ENCODE peak calls at places on chromosomes 5 and 9, in five cellular contexts. One of them, this sample, is unnamed.

GRCh38 chr9:5430912-5431311 is 6.8 kb downstream of the PLGRKT start:
- DNase-seq in colonic mucosa: no peak
- DNase-seq in A673: no peak
- DNase-seq in tibial nerve: no peak
- DNase-seq in A549: no peak
- DNase-seq in this sample: no peak

GRCh38 chr5:69504036-69504435 is 11.4 kb downstream of the OCLN start:
- DNase-seq in tibial nerve: no peak
- DNase-seq in A549: no peak
- DNase-seq in colonic mucosa: no peak
- DNase-seq in A673: no peak
- DNase-seq in this sample: no peak

GRCh38 chr9:34987160-34988040 is 2.1 kb upstream of the DNAJB5 start:
- DNase-seq in A549: no peak
- DNase-seq in A673: peak; percentile 33
- DNase-seq in colonic mucosa: no peak
- DNase-seq in tibial nerve: no peak
- DNase-seq in this sample: peak; percentile 43

GRCh38 chr5:150163547-150164059 is 3.0 kb upstream of the CDX1 start:
- DNase-seq in tibial nerve: peak; percentile 64
- DNase-seq in A673: no peak
- DNase-seq in colonic mucosa: peak; percentile 88
- DNase-seq in A549: no peak
- DNase-seq in this sample: no peak

GRCh38 chr9:135524130-135524861 is 3.1 kb downstream of the LCN1 start:
- DNase-seq in A673: no peak
- DNase-seq in A549: no peak
- DNase-seq in colonic mucosa: no peak
- DNase-seq in tibial nerve: no peak
- DNase-seq in this sample: no peak

GRCh38 chr5:150295741-150296486 is 6.3 kb upstream of the CAMK2A start:
- DNase-seq in colonic mucosa: no peak
- DNase-seq in tibial nerve: no peak
- DNase-seq in A549: no peak
- DNase-seq in A673: no peak
- DNase-seq in this sample: peak; percentile 34

GRCh38 chr5:179369530-179369884 is 24.2 kb upstream of the ADAMTS2 start:
- DNase-seq in A549: no peak
- DNase-seq in colonic mucosa: no peak
- DNase-seq in tibial nerve: no peak
- DNase-seq in A673: no peak
- DNase-seq in this sample: no peak

GRCh38 chr9:16928179-16928945 is 57.9 kb upstream of the BNC2 start:
- DNase-seq in tibial nerve: no peak
- DNase-seq in A549: no peak
- DNase-seq in colonic mucosa: no peak
- DNase-seq in A673: no peak
- DNase-seq in this sample: no peak

GRCh38 chr5:154236-154635 is 37.1 kb upstream of the LRRC14B start:
- DNase-seq in colonic mucosa: no peak
- DNase-seq in A549: no peak
- DNase-seq in tibial nerve: no peak
- DNase-seq in A673: no peak
- DNase-seq in this sample: no peak

GRCh38 chr9:4301971-4302427 is 2.1 kb upstream of the GLIS3 start:
- DNase-seq in A549: peak; percentile 28
- DNase-seq in A673: peak; percentile 10
- DNase-seq in tibial nerve: peak; percentile 13
- DNase-seq in colonic mucosa: peak; percentile 24
- DNase-seq in this sample: no peak

GRCh38 chr5:10111575-10111974 is 138.1 kb downstream of the ATPSCKMT start:
- DNase-seq in A673: peak; percentile 28
- DNase-seq in tibial nerve: no peak
- DNase-seq in A549: no peak
- DNase-seq in colonic mucosa: no peak
- DNase-seq in this sample: no peak

GRCh38 chr5:155050384-155051019 is 36.9 kb downstream of the KIF4B start:
- DNase-seq in tibial nerve: no peak
- DNase-seq in A673: peak; percentile 86
- DNase-seq in colonic mucosa: no peak
- DNase-seq in A549: no peak
- DNase-seq in this sample: no peak

GRCh38 chr5:120361941-120362340 is 102.2 kb upstream of the PRR16 start:
- DNase-seq in colonic mucosa: no peak
- DNase-seq in A549: no peak
- DNase-seq in tibial nerve: no peak
- DNase-seq in A673: no peak
- DNase-seq in this sample: no peak

GRCh38 chr5:107636555-107636954 is 34.2 kb downstream of the EFNA5 start:
- DNase-seq in tibial nerve: no peak
- DNase-seq in colonic mucosa: no peak
- DNase-seq in A549: no peak
- DNase-seq in A673: peak; percentile 17
- DNase-seq in this sample: no peak

GRCh38 chr5:41465493-41466171 is 44.8 kb downstream of the PLCXD3 start:
- DNase-seq in A673: no peak
- DNase-seq in colonic mucosa: no peak
- DNase-seq in A549: no peak
- DNase-seq in tibial nerve: no peak
- DNase-seq in this sample: no peak

GRCh38 chr9:16664211-16664610 is 206.3 kb downstream of the BNC2 start:
- DNase-seq in tibial nerve: no peak
- DNase-seq in colonic mucosa: no peak
- DNase-seq in A549: no peak
- DNase-seq in A673: no peak
- DNase-seq in this sample: no peak

GRCh38 chr9:137461663-137462395 is 2.7 kb upstream of the NSMF start:
- DNase-seq in A549: peak; percentile 59
- DNase-seq in A673: peak; percentile 35
- DNase-seq in tibial nerve: no peak
- DNase-seq in colonic mucosa: no peak
- DNase-seq in this sample: no peak

GRCh38 chr9:94623253-94623652 is 16.1 kb downstream of the FBP1 start:
- DNase-seq in colonic mucosa: peak; percentile 82
- DNase-seq in A549: peak; percentile 50
- DNase-seq in A673: peak; percentile 68
- DNase-seq in tibial nerve: no peak
- DNase-seq in this sample: no peak

GRCh38 chr9:79026311-79026710 is 545.5 kb upstream of the TLE4 start:
- DNase-seq in tibial nerve: no peak
- DNase-seq in A673: no peak
- DNase-seq in A549: no peak
- DNase-seq in colonic mucosa: no peak
- DNase-seq in this sample: no peak

GRCh38 chr5:41511241-41511640 is 840 bp upstream of the PLCXD3 start:
- DNase-seq in colonic mucosa: no peak
- DNase-seq in A673: no peak
- DNase-seq in A549: no peak
- DNase-seq in tibial nerve: no peak
- DNase-seq in this sample: no peak

GRCh38 chr5:169701910-169702451 is 64.9 kb downstream of the DOCK2 start:
- DNase-seq in tibial nerve: no peak
- DNase-seq in A673: peak; percentile 66
- DNase-seq in colonic mucosa: no peak
- DNase-seq in A549: no peak
- DNase-seq in this sample: no peak

GRCh38 chr5:72459089-72459661 is 48.0 kb downstream of the ZNF366 start:
- DNase-seq in tibial nerve: no peak
- DNase-seq in A673: no peak
- DNase-seq in colonic mucosa: no peak
- DNase-seq in A549: no peak
- DNase-seq in this sample: no peak

GRCh38 chr9:106593201-106593600 is 269.8 kb upstream of the ZNF462 start:
- DNase-seq in colonic mucosa: no peak
- DNase-seq in A673: no peak
- DNase-seq in A549: no peak
- DNase-seq in tibial nerve: no peak
- DNase-seq in this sample: no peak

GRCh38 chr9:93774331-93775102 is 180.6 kb downstream of the BARX1 start:
- DNase-seq in tibial nerve: no peak
- DNase-seq in A549: no peak
- DNase-seq in A673: no peak
- DNase-seq in colonic mucosa: no peak
- DNase-seq in this sample: no peak

GRCh38 chr9:76528056-76528455 is 69.1 kb downstream of the GCNT1 start:
- DNase-seq in A549: no peak
- DNase-seq in colonic mucosa: no peak
- DNase-seq in A673: no peak
- DNase-seq in tibial nerve: no peak
- DNase-seq in this sample: no peak

GRCh38 chr5:172071244-172071875 is 64.9 kb upstream of the FBXW11 start:
- DNase-seq in colonic mucosa: no peak
- DNase-seq in A673: no peak
- DNase-seq in tibial nerve: no peak
- DNase-seq in A549: no peak
- DNase-seq in this sample: no peak

GRCh38 chr9:13524245-13524644 is 244.8 kb upstream of the MPDZ start:
- DNase-seq in colonic mucosa: no peak
- DNase-seq in A549: no peak
- DNase-seq in A673: no peak
- DNase-seq in tibial nerve: no peak
- DNase-seq in this sample: no peak

GRCh38 chr9:83274787-83275186 is 211.8 kb upstream of the RASEF start:
- DNase-seq in colonic mucosa: no peak
- DNase-seq in A673: no peak
- DNase-seq in tibial nerve: no peak
- DNase-seq in A549: no peak
- DNase-seq in this sample: no peak

GRCh38 chr9:114677418-114677817 is 4.6 kb downstream of the TEX48 start:
- DNase-seq in colonic mucosa: no peak
- DNase-seq in A549: peak; percentile 93
- DNase-seq in A673: peak; percentile 93
- DNase-seq in tibial nerve: no peak
- DNase-seq in this sample: no peak
- H3K27ac ChIP-seq in colonic mucosa: no peak overlapping the region
- H3K27ac ChIP-seq in A549: peak overlapping the region; percentile 91
- H3K27ac ChIP-seq in A673: no peak overlapping the region
- H3K27ac ChIP-seq in tibial nerve: no peak overlapping the region
- H3K27ac ChIP-seq in this sample: no peak overlapping the region

DNA sequence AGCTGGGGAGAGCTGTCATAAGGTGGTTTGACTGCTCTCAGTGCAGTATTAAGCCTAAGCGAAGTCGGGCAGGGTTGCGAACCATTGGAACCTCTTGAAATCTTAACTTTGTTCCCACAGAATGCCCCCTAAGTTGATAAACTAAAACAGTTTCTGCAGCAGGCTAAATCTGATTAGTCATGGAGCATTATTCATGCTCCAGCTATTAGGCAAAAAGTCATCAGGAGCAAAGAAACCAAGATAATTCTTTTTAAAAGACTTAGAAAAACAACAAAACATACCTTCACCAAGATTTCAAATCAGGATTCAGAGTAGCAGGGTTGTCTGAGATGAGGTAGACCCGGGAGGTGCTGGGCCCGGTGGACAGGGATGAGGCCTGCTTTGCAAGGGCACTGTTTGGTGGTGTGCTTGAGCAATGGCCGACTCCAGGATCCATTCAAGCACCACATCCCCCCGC is 69.9 kb upstream of the PLPP1 start:
- DNase-seq in A673: peak; percentile 48
- DNase-seq in tibial nerve: no peak
- DNase-seq in colonic mucosa: no peak
- DNase-seq in A549: no peak
- DNase-seq in this sample: no peak
- H3K27ac ChIP-seq in A673: peak overlapping the region; percentile 60
- H3K27ac ChIP-seq in tibial nerve: peak overlapping the region; percentile 62
- H3K27ac ChIP-seq in colonic mucosa: no peak overlapping the region
- H3K27ac ChIP-seq in A549: peak overlapping the region; percentile 86
- H3K27ac ChIP-seq in this sample: peak overlapping the region; percentile 32

GRCh38 chr9:68749579-68750159 is 44.6 kb downstream of the PIP5K1B start:
- DNase-seq in A549: no peak
- DNase-seq in A673: no peak
- DNase-seq in colonic mucosa: no peak
- DNase-seq in tibial nerve: no peak
- DNase-seq in this sample: no peak

GRCh38 chr9:68750179-68750685 is 45.2 kb downstream of the PIP5K1B start:
- DNase-seq in tibial nerve: no peak
- DNase-seq in A549: no peak
- DNase-seq in colonic mucosa: no peak
- DNase-seq in A673: no peak
- DNase-seq in this sample: no peak

GRCh38 chr9:68750786-68751185 is 45.7 kb downstream of the PIP5K1B start:
- DNase-seq in A549: no peak
- DNase-seq in colonic mucosa: no peak
- DNase-seq in tibial nerve: no peak
- DNase-seq in A673: no peak
- DNase-seq in this sample: no peak

GRCh38 chr9:68747043-68747533 is 42.0 kb downstream of the PIP5K1B start:
- DNase-seq in A673: no peak
- DNase-seq in colonic mucosa: no peak
- DNase-seq in A549: no peak
- DNase-seq in tibial nerve: no peak
- DNase-seq in this sample: no peak

DNA sequence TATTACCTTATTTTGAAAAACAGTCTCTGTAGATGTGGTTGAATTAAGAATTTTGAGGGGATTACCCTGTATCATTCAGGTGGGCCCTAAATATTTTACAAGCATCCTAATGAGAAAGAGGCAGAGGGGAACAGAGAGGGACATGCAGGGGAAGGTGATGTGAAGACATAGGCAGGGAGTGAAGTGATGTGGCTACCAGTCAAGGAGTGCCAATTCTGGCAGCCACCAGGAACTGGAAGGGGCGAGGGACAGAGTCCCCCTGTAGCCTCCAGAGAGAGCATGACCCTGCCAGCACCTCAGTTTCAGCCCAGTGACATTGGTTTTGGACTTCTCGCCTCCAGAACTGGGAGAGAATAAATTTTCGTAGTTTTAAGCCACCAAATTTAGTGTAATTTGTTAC is 44.1 kb downstream of the PIP5K1B start:
- DNase-seq in tibial nerve: no peak
- DNase-seq in A549: no peak
- DNase-seq in A673: no peak
- DNase-seq in colonic mucosa: no peak
- DNase-seq in this sample: no peak
- H3K27ac ChIP-seq in tibial nerve: no peak overlapping the region
- H3K27ac ChIP-seq in A549: no peak overlapping the region
- H3K27ac ChIP-seq in A673: no peak overlapping the region
- H3K27ac ChIP-seq in colonic mucosa: no peak overlapping the region
- H3K27ac ChIP-seq in this sample: no peak overlapping the region

DNA sequence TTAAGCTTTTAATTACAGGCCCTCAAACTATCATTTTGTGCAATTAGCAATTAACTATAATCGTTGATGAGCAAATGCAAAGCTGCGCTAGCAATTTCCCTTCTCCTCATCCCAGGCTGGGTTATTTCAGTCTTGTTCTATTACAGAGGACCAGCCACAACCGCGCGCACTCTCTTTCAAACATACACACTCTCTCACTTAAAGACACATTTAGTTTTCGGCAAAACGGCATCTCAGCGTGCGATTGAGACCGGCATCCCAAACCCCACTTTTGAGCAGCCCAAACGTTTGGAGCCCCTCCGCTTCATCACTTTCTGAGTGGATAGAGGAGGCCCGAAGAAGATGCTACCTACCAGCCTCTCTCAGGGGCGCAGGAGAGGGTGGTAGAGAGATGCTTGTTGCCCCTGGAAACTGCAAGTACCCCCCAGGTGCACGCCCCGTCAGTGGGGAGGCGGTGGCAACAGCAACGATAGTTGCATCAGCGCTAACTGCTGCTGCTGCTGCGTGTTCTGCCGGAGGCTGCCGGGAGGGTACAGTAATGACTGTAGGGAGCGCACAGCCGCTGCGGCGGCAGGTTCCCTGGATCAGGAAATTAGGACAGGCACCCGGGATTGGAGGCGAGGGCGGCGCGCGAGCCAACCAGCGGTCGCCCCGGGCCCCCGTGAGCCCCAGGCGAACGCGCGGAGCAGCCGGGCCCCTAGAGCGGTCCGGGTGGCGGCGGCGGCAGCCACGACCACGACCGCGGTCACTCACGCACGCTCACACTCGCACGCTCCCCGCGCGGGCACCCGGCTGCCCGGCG is 510 bp upstream of the VLDLR start:
- DNase-seq in A673: peak; percentile 86
- DNase-seq in colonic mucosa: peak; percentile 75
- DNase-seq in A549: peak; percentile 79
- DNase-seq in tibial nerve: no peak
- DNase-seq in this sample: peak; percentile 57
- H3K27ac ChIP-seq in A673: no peak overlapping the region
- H3K27ac ChIP-seq in colonic mucosa: no peak overlapping the region
- H3K27ac ChIP-seq in A549: peak overlapping the region; percentile 93
- H3K27ac ChIP-seq in tibial nerve: no peak overlapping the region
- H3K27ac ChIP-seq in this sample: peak overlapping the region; percentile 77